ENCODE peak calls at places on chromosome 17, in eight cellular contexts. B, K, P, S, M, Q, I and A are unnamed samples.

GRCh38 chr17:38428150-38428642 is at the start of gene ARHGAP23:
- DNase-seq in I (peak; percentile 99), Q (peak; percentile 69), K (peak; percentile 23), M (no peak), P (peak; percentile 72), S (peak; percentile 45), B (no peak), A (peak; percentile 24)

GRCh38 chr17:16343569-16343968 is 9.7 kb downstream of the CENPV start:
- DNase-seq in K (no peak), B (no peak), M (no peak), P (no peak), I (no peak), S (no peak), Q (no peak), A (no peak)

GRCh38 chr17:38674013-38674748 is 576 bp downstream of the EPOP start:
- DNase-seq in K (no peak), P (no peak), M (no peak), S (peak; percentile 20), B (no peak), Q (no peak), I (peak; percentile 78), A (no peak)

GRCh38 chr17:8131844-8132441 is 8.0 kb upstream of the HES7 start:
- DNase-seq in P (no peak), S (no peak), Q (no peak), B (no peak), M (no peak), K (no peak), I (peak; percentile 86), A (peak; percentile 54)

GRCh38 chr17:39012725-39013124 is 45.5 kb upstream of the FBXO47 start:
- DNase-seq in I (no peak), P (no peak), Q (no peak), M (no peak), S (no peak), K (no peak), B (no peak), A (no peak)

GRCh38 chr17:59365383-59365981 is 34.0 kb downstream of the YPEL2 start:
- DNase-seq in B (no peak), S (peak; percentile 25), I (no peak), P (no peak), Q (peak; percentile 26), M (no peak), K (no peak), A (no peak)

GRCh38 chr17:29242790-29243189 is 3.9 kb upstream of the CRYBA1 start:
- DNase-seq in K (no peak), B (no peak), Q (no peak), I (no peak), M (no peak), S (no peak), P (no peak), A (no peak)

GRCh38 chr17:8628172-8628571 is 2.4 kb downstream of the MYH10 start:
- DNase-seq in Q (no peak), M (no peak), P (no peak), K (no peak), S (no peak), B (no peak), I (peak; percentile 44), A (no peak)

GRCh38 chr17:58341861-58342475 is 10.0 kb downstream of the SUPT4H1 start:
- DNase-seq in M (no peak), S (no peak), P (no peak), K (no peak), B (no peak), Q (no peak), I (peak; percentile 79), A (no peak)

GRCh38 chr17:39671651-39672521 is 3.6 kb downstream of the PNMT start:
- DNase-seq in I (peak; percentile 95), B (no peak), Q (no peak), S (no peak), P (peak; percentile 36), K (no peak), M (no peak), A (peak; percentile 15)

GRCh38 chr17:45103269-45103795 is 29.0 kb downstream of the PLCD3 start:
- DNase-seq in Q (no peak), M (no peak), P (no peak), B (no peak), S (no peak), K (no peak), I (peak; percentile 46), A (no peak)

GRCh38 chr17:61065263-61065773 is 334.3 kb upstream of the TBX2 start:
- DNase-seq in K (no peak), P (no peak), I (peak; percentile 68), M (no peak), S (no peak), B (no peak), Q (no peak), A (no peak)

GRCh38 chr17:76566613-76566943 is 19.1 kb downstream of the ST6GALNAC2 start:
- DNase-seq in B (no peak), I (no peak), S (no peak), Q (no peak), M (no peak), K (no peak), P (no peak), A (no peak)

GRCh38 chr17:76567634-76568432 is 17.8 kb downstream of the ST6GALNAC2 start:
- DNase-seq in K (no peak), M (no peak), S (no peak), P (no peak), B (no peak), I (peak; percentile 86), Q (no peak), A (no peak)

GRCh38 chr17:76565728-76566612 is 19.7 kb downstream of the ST6GALNAC2 start:
- DNase-seq in B (no peak), M (no peak), I (peak; percentile 35), P (no peak), S (no peak), K (no peak), Q (no peak), A (no peak)

GRCh38 chr17:76568771-76569170 is 16.9 kb downstream of the ST6GALNAC2 start:
- DNase-seq in K (no peak), I (no peak), Q (no peak), M (no peak), B (no peak), S (no peak), P (no peak), A (no peak)

DNA sequence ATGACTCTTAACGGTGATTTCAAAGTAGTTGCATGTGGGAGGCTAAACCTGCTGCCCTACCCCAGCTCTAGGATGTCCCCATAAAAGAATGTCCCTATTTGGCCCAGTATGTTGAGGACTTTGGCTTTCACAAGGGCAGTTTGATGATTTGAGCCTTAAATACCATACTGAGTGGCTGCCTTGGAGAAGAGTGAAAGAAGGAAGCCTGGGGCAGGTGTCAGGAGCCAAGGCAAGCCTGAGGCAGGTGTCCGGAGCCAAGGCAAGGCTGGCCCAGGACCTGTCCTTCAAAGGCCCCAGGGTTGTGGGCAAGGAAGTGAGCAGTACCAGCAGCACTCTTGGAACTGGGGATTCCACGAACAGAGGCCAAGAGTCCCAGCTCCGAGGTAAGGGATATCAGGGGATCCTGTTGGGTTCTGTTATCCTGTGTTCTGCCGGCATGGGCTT is 18.6 kb downstream of the ST6GALNAC2 start:
- DNase-seq in P (no peak), K (no peak), Q (no peak), S (no peak), B (no peak), I (peak; percentile 53), M (no peak), A (no peak)
- H3K27ac ChIP-seq in P (peak overlapping the region; percentile 67), K (no peak overlapping the region), Q (no peak overlapping the region), S (no peak overlapping the region), B (no peak overlapping the region), I (no peak overlapping the region), M (no peak overlapping the region), A (no peak overlapping the region)

GRCh38 chr17:64358261-64358788 is 32.3 kb downstream of the PECAM1 start:
- DNase-seq in K (no peak), B (no peak), S (no peak), P (no peak), I (no peak), Q (no peak), M (no peak), A (no peak)
- H3K27ac ChIP-seq in K (no peak overlapping the region), B (no peak overlapping the region), S (no peak overlapping the region), P (peak overlapping the region; percentile 93), I (peak overlapping the region; percentile 87), Q (no peak overlapping the region), M (no peak overlapping the region), A (no peak overlapping the region)

DNA sequence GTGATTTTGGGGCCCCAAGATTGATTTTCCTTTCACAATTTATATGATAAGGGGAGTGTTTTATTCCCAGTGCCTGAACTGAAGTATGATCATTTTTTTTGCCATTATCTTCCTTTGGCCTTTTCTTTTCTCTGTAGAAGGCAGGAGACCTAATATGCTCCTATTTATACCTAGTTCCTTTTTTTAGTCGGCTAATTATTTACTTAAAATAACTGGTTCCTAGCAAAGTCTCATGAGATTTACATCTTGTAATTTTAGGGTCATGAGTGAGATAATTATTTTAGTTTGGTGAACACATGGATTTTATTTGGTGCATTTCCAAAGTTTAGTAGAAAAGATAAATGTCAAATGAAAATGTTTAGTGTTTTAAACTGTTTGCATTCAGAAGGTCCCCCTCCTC is 24.8 kb downstream of the SEC14L1 start:
- DNase-seq in P (no peak), K (no peak), B (no peak), Q (no peak), M (no peak), I (no peak), S (no peak), A (no peak)
- H3K27ac ChIP-seq in P (no peak overlapping the region), K (no peak overlapping the region), B (peak overlapping the region; percentile 37), Q (no peak overlapping the region), M (no peak overlapping the region), I (no peak overlapping the region), S (no peak overlapping the region), A (no peak overlapping the region)

GRCh38 chr17:79073016-79073705 is 1.5 kb upstream of the ENGASE start:
- DNase-seq in P (no peak), I (no peak), M (no peak), B (no peak), Q (no peak), K (no peak), S (no peak), A (no peak)

GRCh38 chr17:79073706-79074088 is 927 bp upstream of the ENGASE start:
- DNase-seq in P (no peak), I (peak; percentile 86), B (no peak), Q (no peak), M (no peak), S (no peak), K (no peak), A (no peak)

GRCh38 chr17:79070266-79070880 is 4.3 kb upstream of the ENGASE start:
- DNase-seq in Q (no peak), I (peak; percentile 13), B (no peak), K (no peak), M (no peak), S (no peak), P (no peak), A (no peak)

GRCh38 chr17:79071161-79071560 is 3.5 kb upstream of the ENGASE start:
- DNase-seq in K (no peak), S (no peak), B (no peak), M (no peak), Q (no peak), P (no peak), I (no peak), A (no peak)

DNA sequence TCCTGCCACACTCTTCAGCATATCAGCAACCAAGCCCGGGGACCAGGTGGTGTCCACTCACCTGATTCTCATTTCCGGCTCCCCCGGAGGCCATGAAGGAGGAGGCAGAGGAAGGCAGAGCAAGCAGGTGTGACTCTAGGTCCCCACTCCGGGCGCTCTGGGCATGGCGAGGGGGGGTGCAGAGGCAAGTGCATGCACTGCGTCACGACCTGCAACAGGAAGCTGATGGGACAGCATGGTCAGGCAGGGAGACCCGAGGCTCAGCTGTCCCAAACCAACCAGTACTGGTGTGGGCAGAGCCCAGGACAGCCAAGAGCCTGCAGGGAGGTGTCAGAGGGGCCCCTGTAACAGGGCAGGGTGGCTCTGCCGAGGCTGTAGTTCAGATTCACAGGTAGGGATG is 2.1 kb upstream of the ENGASE start:
- DNase-seq in K (no peak), S (no peak), P (no peak), Q (no peak), M (no peak), I (peak; percentile 65), B (no peak), A (no peak)
- H3K27ac ChIP-seq in K (no peak overlapping the region), S (no peak overlapping the region), P (no peak overlapping the region), Q (no peak overlapping the region), M (no peak overlapping the region), I (no peak overlapping the region), B (no peak overlapping the region), A (no peak overlapping the region)